ENCODE peak calls at places on chromosomes 11 and 22, in nine cellular contexts. P, K, F, H, U, Y, Q, Z and O are unnamed samples.

GRCh38 chr11:121334973-121335711 is 42.6 kb downstream of the SC5D start:
- DNase-seq in P (no peak), K (no peak), F (no peak), H (no peak), U (no peak), Y (no peak), Q (no peak), Z (no peak), O (no peak)

GRCh38 chr11:84558085-84558905 is 1068.8 kb downstream of the DLG2 start:
- DNase-seq in P (no peak), K (no peak), F (peak), H (peak), U (peak), Y (peak), Q (peak), Z (peak), O (peak)

GRCh38 chr11:2156416-2157182 is 4.4 kb downstream of the INS start:
- DNase-seq in P (no peak), K (peak), F (peak), H (peak), U (peak), Y (peak), Q (peak), Z (peak), O (peak)

GRCh38 chr22:23897320-23897719 is 3.1 kb downstream of the MIF start:
- DNase-seq in P (no peak), K (no peak), F (no peak), H (no peak), U (no peak), Y (no peak), Q (no peak), Z (no peak), O (no peak)

GRCh38 chr11:62889484-62890437 is 9.1 kb downstream of the SLC3A2 start:
- DNase-seq in P (no peak), K (no peak), F (no peak), H (no peak), U (no peak), Y (peak), Q (peak), Z (no peak), O (no peak)

GRCh38 chr11:59574467-59574866 is 41.1 kb downstream of the OSBP start:
- DNase-seq in P (no peak), K (no peak), F (no peak), H (no peak), U (no peak), Y (no peak), Q (peak), Z (no peak), O (no peak)

GRCh38 chr11:12762696-12763324 is 88.6 kb downstream of the TEAD1 start:
- DNase-seq in P (no peak), K (no peak), F (no peak), H (no peak), U (no peak), Y (no peak), Q (no peak), Z (no peak), O (no peak)

GRCh38 chr11:32255876-32256275 is 165.0 kb downstream of the RCN1 start:
- DNase-seq in P (no peak), K (no peak), F (no peak), H (no peak), U (no peak), Y (no peak), Q (no peak), Z (no peak), O (peak)

GRCh38 chr11:88103337-88104206 is 71.7 kb downstream of the RAB38 start:
- DNase-seq in P (no peak), K (peak), F (peak), H (no peak), U (peak), Y (peak), Q (peak), Z (peak), O (peak)

GRCh38 chr11:74072721-74073120 is 63.8 kb upstream of the UCP3 start:
- DNase-seq in P (no peak), K (no peak), F (no peak), H (no peak), U (no peak), Y (no peak), Q (no peak), Z (no peak), O (no peak)

GRCh38 chr11:391117-392017 is 2.6 kb upstream of the PKP3 start:
- DNase-seq in P (no peak), K (no peak), F (no peak), H (no peak), U (no peak), Y (no peak), Q (no peak), Z (no peak), O (no peak)

GRCh38 chr11:77557553-77557952 is 32.2 kb upstream of the AQP11 start:
- DNase-seq in P (no peak), K (no peak), F (no peak), H (no peak), U (peak), Y (peak), Q (peak), Z (no peak), O (peak)

GRCh38 chr11:106786251-106786650 is 232.0 kb downstream of the GUCY1A2 start:
- DNase-seq in P (no peak), K (no peak), F (no peak), H (no peak), U (no peak), Y (no peak), Q (peak), Z (no peak), O (no peak)

GRCh38 chr11:44775366-44776356 is 48.9 kb downstream of the TSPAN18 start:
- DNase-seq in P (peak), K (peak), F (peak), H (peak), U (peak), Y (peak), Q (peak), Z (peak), O (peak)

GRCh38 chr11:2943711-2944118 is 14.5 kb upstream of the PHLDA2 start:
- DNase-seq in P (no peak), K (no peak), F (no peak), H (no peak), U (no peak), Y (no peak), Q (no peak), Z (no peak), O (no peak)

GRCh38 chr11:70159612-70160570 is 43.2 kb upstream of the FADD start:
- DNase-seq in P (no peak), K (no peak), F (no peak), H (no peak), U (no peak), Y (no peak), Q (peak), Z (no peak), O (no peak)

GRCh38 chr22:44755418-44755817 is 3.0 kb downstream of the ARHGAP8 start:
- DNase-seq in P (no peak), K (no peak), F (no peak), H (no peak), U (no peak), Y (no peak), Q (no peak), Z (no peak), O (no peak)

GRCh38 chr11:116895053-116895757 is 57.8 kb upstream of the APOA1 start:
- DNase-seq in P (no peak), K (no peak), F (peak), H (peak), U (peak), Y (no peak), Q (peak), Z (peak), O (peak)

GRCh38 chr22:35231585-35232084 is 25.7 kb upstream of the HMGXB4 start:
- DNase-seq in P (peak), K (peak), F (peak), H (peak), U (peak), Y (peak), Q (peak), Z (peak), O (peak)